ENCODE peak calls at places on chromosomes 11 and 22, in seven cellular contexts. P, H, F, W, E, Q and X are unnamed samples.

GRCh38 chr22:33000342-33001280 is 57.6 kb downstream of the SYN3 start:
- DNase-seq in W (peak), P (peak), H (peak), Q (peak), E (peak), F (peak), X (no peak)

GRCh38 chr11:76803811-76804600 is 20.9 kb downstream of the TSKU start:
- DNase-seq in P (no peak), Q (no peak), H (peak), E (no peak), F (no peak), W (no peak), X (no peak)

GRCh38 chr11:17221968-17222367 is 14.2 kb upstream of the PIK3C2A start:
- DNase-seq in H (no peak), E (no peak), P (no peak), F (no peak), Q (no peak), W (no peak), X (no peak)

GRCh38 chr11:95432714-95433503 is 201.9 kb upstream of the SESN3 start:
- DNase-seq in P (no peak), F (no peak), H (no peak), W (no peak), Q (no peak), E (peak), X (no peak)

GRCh38 chr22:31676700-31677099 is 14.7 kb upstream of the PISD start:
- DNase-seq in W (peak), Q (peak), E (peak), P (peak), H (peak), F (peak), X (no peak)

GRCh38 chr22:35785181-35785923 is 67.7 kb downstream of the APOL5 start:
- DNase-seq in Q (no peak), W (no peak), H (no peak), P (no peak), F (no peak), E (peak), X (no peak)

GRCh38 chr11:134752964-134753804 is 341.1 kb upstream of the B3GAT1 start:
- DNase-seq in Q (no peak), W (no peak), F (no peak), H (no peak), E (no peak), P (no peak), X (no peak)

GRCh38 chr11:28146123-28146751 is 38.0 kb downstream of the METTL15 start:
- DNase-seq in W (no peak), F (no peak), H (no peak), P (no peak), E (peak), Q (no peak), X (no peak)

GRCh38 chr11:107018274-107018901 is at the start of gene GUCY1A2:
- DNase-seq in W (no peak), H (no peak), F (no peak), P (no peak), E (no peak), Q (peak), X (no peak)

DNA sequence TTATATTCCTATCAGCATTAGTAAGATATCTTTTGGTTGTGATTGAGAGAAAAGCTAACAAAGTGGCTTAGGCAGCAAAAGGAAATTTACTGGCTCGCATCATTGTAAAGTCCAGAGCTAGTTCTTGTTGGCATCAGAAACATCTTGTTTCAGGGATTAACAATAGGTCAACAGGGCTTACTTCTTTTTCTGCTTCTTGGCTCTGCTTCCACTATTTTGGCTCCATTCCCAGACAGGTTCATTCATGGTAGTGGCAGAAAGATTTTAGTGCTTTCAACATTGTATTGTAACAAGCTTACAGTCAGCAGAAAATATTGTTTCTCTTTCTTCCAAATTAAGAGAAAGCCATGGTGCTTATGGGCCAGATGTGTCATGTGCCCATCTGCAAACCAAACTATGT is 315.7 kb downstream of the RAB38 start:
- DNase-seq in Q (no peak), W (no peak), E (peak), F (no peak), H (no peak), P (peak), X (no peak)
- TF ChIP-seq POLR2AphosphoS5 in Q (no peak), W (no peak), E (no peak), F (no peak), H (no peak), P (no peak), X (no peak)

GRCh38 chr11:75524576-75525432 is 937 bp downstream of the GDPD5 start:
- DNase-seq in P (peak), W (no peak), F (peak), H (no peak), Q (peak), E (peak), X (no peak)

GRCh38 chr11:75522645-75523044 is 3.1 kb downstream of the GDPD5 start:
- DNase-seq in F (no peak), H (no peak), P (no peak), W (no peak), Q (no peak), E (no peak), X (no peak)

GRCh38 chr11:75523189-75523588 is 2.6 kb downstream of the GDPD5 start:
- DNase-seq in Q (no peak), E (no peak), W (no peak), H (no peak), P (no peak), F (no peak), X (no peak)

GRCh38 chr11:75525433-75526191 is at the start of gene GDPD5:
- DNase-seq in P (peak), E (peak), Q (peak), H (peak), W (peak), F (peak), X (peak)

DNA sequence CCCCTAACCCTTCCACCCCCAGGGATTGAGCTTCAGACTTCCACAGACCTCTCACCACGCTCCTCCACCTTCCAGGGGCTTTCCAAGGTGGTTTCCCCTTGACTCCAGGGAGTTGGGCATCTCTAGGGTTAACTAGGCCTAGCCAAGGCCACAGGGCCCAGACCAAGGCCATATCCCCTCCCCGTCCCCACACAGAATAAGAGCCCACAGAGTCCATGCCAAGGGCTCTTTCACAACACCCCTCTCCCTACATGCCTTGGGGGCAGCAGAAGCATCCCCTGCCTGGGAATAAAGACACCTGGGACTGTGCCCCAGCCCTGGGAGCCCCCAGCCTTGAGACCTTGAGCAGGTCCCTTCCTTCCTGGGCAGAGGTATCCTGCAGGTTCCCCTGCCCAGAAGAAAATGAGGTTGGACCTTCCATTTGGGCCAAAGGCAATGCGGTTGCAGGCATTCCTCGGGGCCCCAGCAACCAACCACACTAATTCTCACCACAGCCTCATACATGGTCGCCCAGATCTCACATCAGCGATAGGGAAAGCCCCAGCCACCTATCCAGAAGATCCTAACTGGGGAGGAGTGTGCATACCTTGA is 1.8 kb downstream of the GDPD5 start:
- DNase-seq in F (no peak), Q (no peak), H (no peak), E (no peak), W (no peak), P (no peak), X (no peak)
- H3K27ac ChIP-seq in F (no peak), Q (no peak), H (no peak), E (no peak), W (no peak), P (no peak), X (no peak)

DNA sequence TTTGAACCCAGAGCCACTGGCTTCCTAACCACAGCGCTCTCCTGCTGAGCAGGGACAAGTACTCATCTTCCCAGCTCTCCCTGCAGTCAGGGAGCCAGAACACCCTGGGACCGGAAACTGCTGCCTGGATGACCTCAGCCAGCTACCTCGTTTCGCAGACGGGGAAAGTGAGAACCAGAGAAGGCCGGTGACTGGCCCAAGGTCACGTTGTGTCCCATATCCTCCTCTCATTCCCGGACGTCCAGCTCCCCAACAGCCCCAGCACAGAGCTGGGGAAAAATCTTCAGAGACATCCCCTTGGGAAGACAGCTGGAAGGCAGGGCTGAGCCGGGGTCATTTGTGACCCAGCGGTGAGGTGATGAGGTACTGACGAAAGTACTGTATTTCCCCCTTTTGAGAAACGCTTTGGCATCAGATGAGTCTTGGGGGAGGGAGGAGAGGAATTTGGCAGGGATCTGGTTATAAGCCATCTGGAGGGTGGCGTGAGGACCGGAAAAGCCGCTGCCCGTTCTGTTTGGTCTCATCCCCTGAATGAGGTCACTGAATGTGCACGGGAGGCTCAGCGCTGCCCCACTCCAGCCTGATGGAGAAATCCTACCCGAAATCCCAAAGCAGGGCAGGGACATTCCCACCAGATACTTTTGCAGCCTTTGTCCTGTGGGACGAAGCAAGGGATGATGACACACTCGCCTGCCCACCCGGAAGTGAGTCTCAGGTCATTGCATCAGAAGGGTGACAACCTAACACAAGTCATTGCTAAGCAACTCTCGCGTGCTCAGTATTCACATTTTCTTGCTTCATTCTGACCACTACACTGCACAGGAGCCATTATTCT is 41.1 kb downstream of the LIF start:
- DNase-seq in Q (no peak), H (no peak), W (no peak), F (no peak), E (no peak), P (peak), X (no peak)
- TF ChIP-seq POLR2AphosphoS5 in Q (no peak), H (no peak), W (no peak), F (no peak), E (no peak), P (peak), X (no peak)

DNA sequence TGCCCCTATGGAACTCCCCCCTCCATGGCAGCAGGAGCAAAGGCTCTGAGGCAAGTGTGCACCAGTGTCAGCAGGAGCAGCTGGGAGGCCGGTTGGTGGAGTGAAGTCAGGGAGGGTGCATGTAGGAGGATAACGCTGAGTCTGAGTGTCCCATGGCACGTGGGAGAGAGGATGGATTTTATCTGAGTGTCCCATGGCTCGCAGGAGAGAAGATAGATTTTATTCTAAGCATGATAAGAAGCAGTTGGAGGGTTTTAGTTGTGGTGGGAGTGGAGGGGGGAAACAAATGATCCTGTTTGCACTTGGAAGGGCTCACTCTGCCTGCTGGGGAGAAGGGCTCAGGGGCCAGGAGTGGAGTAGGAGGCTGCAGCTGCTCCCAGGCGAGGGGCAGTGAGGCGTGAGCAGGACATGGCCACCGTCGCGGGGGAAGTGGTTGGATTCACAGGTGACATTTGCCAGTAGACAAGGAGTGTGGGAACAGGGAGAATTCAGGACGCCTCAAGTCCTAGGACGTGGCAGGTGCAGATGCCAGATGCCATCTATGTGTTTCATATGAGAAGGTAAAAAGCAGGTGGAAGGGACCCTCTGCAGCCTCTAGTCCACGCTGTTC is 33.6 kb upstream of the PARVG start:
- DNase-seq in E (no peak), P (no peak), F (no peak), H (no peak), W (no peak), Q (no peak), X (no peak)
- H3K27ac ChIP-seq in E (no peak), P (no peak), F (no peak), H (peak), W (peak), Q (peak), X (peak)